ENCODE peak calls at places on chromosomes 11 and 22, in nine cellular contexts. One of them, this sample, is unnamed.

GRCh38 chr11:112310414-112310813 is 49.8 kb upstream of the PLET1 start:
- DNase-seq in activated CD4-positive, CD25-positive, alpha-beta regulatory T cell: no peak
- DNase-seq in stimulated activated CD4-positive, alpha-beta T cell treated with anti-CD3 and anti-CD28 coated beads, Interleukin-1b, Interleukin-23, amount 100 ng/mL, for 24 hours: no peak
- DNase-seq in HS-5: peak
- DNase-seq in activated gamma-delta T cell treated with Interleukin-2 at 50 U/mL for 16 hours: no peak
- DNase-seq in WTC11: no peak
- DNase-seq in nucleus accumbens: no peak
- DNase-seq in head of caudate nucleus: no peak
- DNase-seq in GM13977: no peak
- DNase-seq in this sample: no peak

GRCh38 chr22:50630376-50630775 is 2.4 kb upstream of the ARSA start:
- DNase-seq in activated gamma-delta T cell treated with Interleukin-2 at 50 U/mL for 16 hours: no peak
- DNase-seq in nucleus accumbens: no peak
- DNase-seq in HS-5: no peak
- DNase-seq in stimulated activated CD4-positive, alpha-beta T cell treated with anti-CD3 and anti-CD28 coated beads, Interleukin-1b, Interleukin-23, amount 100 ng/mL, for 24 hours: no peak
- DNase-seq in activated CD4-positive, CD25-positive, alpha-beta regulatory T cell: no peak
- DNase-seq in WTC11: no peak
- DNase-seq in GM13977: no peak
- DNase-seq in head of caudate nucleus: no peak
- DNase-seq in this sample: peak

GRCh38 chr11:69569306-69570200 is 71.4 kb upstream of the CCND1 start:
- DNase-seq in activated CD4-positive, CD25-positive, alpha-beta regulatory T cell: no peak
- DNase-seq in head of caudate nucleus: no peak
- DNase-seq in stimulated activated CD4-positive, alpha-beta T cell treated with anti-CD3 and anti-CD28 coated beads, Interleukin-1b, Interleukin-23, amount 100 ng/mL, for 24 hours: no peak
- DNase-seq in GM13977: no peak
- DNase-seq in nucleus accumbens: no peak
- DNase-seq in WTC11: no peak
- DNase-seq in activated gamma-delta T cell treated with Interleukin-2 at 50 U/mL for 16 hours: no peak
- DNase-seq in HS-5: no peak
- DNase-seq in this sample: no peak

GRCh38 chr11:66882540-66882939 is 25.7 kb downstream of the LRFN4 start:
- DNase-seq in WTC11: no peak
- DNase-seq in HS-5: no peak
- DNase-seq in GM13977: no peak
- DNase-seq in nucleus accumbens: peak
- DNase-seq in activated gamma-delta T cell treated with Interleukin-2 at 50 U/mL for 16 hours: no peak
- DNase-seq in activated CD4-positive, CD25-positive, alpha-beta regulatory T cell: no peak
- DNase-seq in head of caudate nucleus: peak
- DNase-seq in stimulated activated CD4-positive, alpha-beta T cell treated with anti-CD3 and anti-CD28 coated beads, Interleukin-1b, Interleukin-23, amount 100 ng/mL, for 24 hours: no peak
- DNase-seq in this sample: peak

GRCh38 chr11:12950681-12951080 is 58.4 kb upstream of the RASSF10 start:
- DNase-seq in nucleus accumbens: no peak
- DNase-seq in HS-5: no peak
- DNase-seq in head of caudate nucleus: no peak
- DNase-seq in WTC11: no peak
- DNase-seq in activated CD4-positive, CD25-positive, alpha-beta regulatory T cell: no peak
- DNase-seq in stimulated activated CD4-positive, alpha-beta T cell treated with anti-CD3 and anti-CD28 coated beads, Interleukin-1b, Interleukin-23, amount 100 ng/mL, for 24 hours: no peak
- DNase-seq in activated gamma-delta T cell treated with Interleukin-2 at 50 U/mL for 16 hours: no peak
- DNase-seq in GM13977: no peak
- DNase-seq in this sample: no peak

GRCh38 chr11:77377734-77378133 is 76.2 kb upstream of the GDPD4 start:
- DNase-seq in activated gamma-delta T cell treated with Interleukin-2 at 50 U/mL for 16 hours: no peak
- DNase-seq in activated CD4-positive, CD25-positive, alpha-beta regulatory T cell: no peak
- DNase-seq in stimulated activated CD4-positive, alpha-beta T cell treated with anti-CD3 and anti-CD28 coated beads, Interleukin-1b, Interleukin-23, amount 100 ng/mL, for 24 hours: no peak
- DNase-seq in head of caudate nucleus: no peak
- DNase-seq in WTC11: no peak
- DNase-seq in HS-5: no peak
- DNase-seq in GM13977: no peak
- DNase-seq in nucleus accumbens: no peak
- DNase-seq in this sample: peak

GRCh38 chr11:6586434-6587359 is 16.7 kb downstream of the RRP8 start:
- DNase-seq in activated CD4-positive, CD25-positive, alpha-beta regulatory T cell: no peak
- DNase-seq in GM13977: no peak
- DNase-seq in WTC11: no peak
- DNase-seq in nucleus accumbens: no peak
- DNase-seq in stimulated activated CD4-positive, alpha-beta T cell treated with anti-CD3 and anti-CD28 coated beads, Interleukin-1b, Interleukin-23, amount 100 ng/mL, for 24 hours: no peak
- DNase-seq in HS-5: no peak
- DNase-seq in activated gamma-delta T cell treated with Interleukin-2 at 50 U/mL for 16 hours: no peak
- DNase-seq in head of caudate nucleus: peak
- DNase-seq in this sample: no peak

GRCh38 chr11:12625438-12626071 is 48.7 kb upstream of the TEAD1 start:
- DNase-seq in WTC11: no peak
- DNase-seq in GM13977: no peak
- DNase-seq in head of caudate nucleus: no peak
- DNase-seq in stimulated activated CD4-positive, alpha-beta T cell treated with anti-CD3 and anti-CD28 coated beads, Interleukin-1b, Interleukin-23, amount 100 ng/mL, for 24 hours: no peak
- DNase-seq in activated CD4-positive, CD25-positive, alpha-beta regulatory T cell: no peak
- DNase-seq in nucleus accumbens: no peak
- DNase-seq in activated gamma-delta T cell treated with Interleukin-2 at 50 U/mL for 16 hours: no peak
- DNase-seq in HS-5: peak
- DNase-seq in this sample: no peak

GRCh38 chr22:20316217-20316843 is 3.5 kb downstream of the DGCR6L start:
- DNase-seq in WTC11: peak
- DNase-seq in GM13977: no peak
- DNase-seq in nucleus accumbens: no peak
- DNase-seq in head of caudate nucleus: no peak
- DNase-seq in activated gamma-delta T cell treated with Interleukin-2 at 50 U/mL for 16 hours: no peak
- DNase-seq in stimulated activated CD4-positive, alpha-beta T cell treated with anti-CD3 and anti-CD28 coated beads, Interleukin-1b, Interleukin-23, amount 100 ng/mL, for 24 hours: no peak
- DNase-seq in HS-5: no peak
- DNase-seq in activated CD4-positive, CD25-positive, alpha-beta regulatory T cell: no peak
- DNase-seq in this sample: no peak

GRCh38 chr11:126842038-126842437 is 158.5 kb downstream of the KIRREL3 start:
- DNase-seq in activated CD4-positive, CD25-positive, alpha-beta regulatory T cell: no peak
- DNase-seq in nucleus accumbens: no peak
- DNase-seq in WTC11: no peak
- DNase-seq in head of caudate nucleus: no peak
- DNase-seq in stimulated activated CD4-positive, alpha-beta T cell treated with anti-CD3 and anti-CD28 coated beads, Interleukin-1b, Interleukin-23, amount 100 ng/mL, for 24 hours: no peak
- DNase-seq in activated gamma-delta T cell treated with Interleukin-2 at 50 U/mL for 16 hours: no peak
- DNase-seq in GM13977: no peak
- DNase-seq in HS-5: no peak
- DNase-seq in this sample: peak

GRCh38 chr22:35327690-35328471 is 28.2 kb downstream of the TOM1 start:
- DNase-seq in WTC11: no peak
- DNase-seq in nucleus accumbens: no peak
- DNase-seq in GM13977: no peak
- DNase-seq in stimulated activated CD4-positive, alpha-beta T cell treated with anti-CD3 and anti-CD28 coated beads, Interleukin-1b, Interleukin-23, amount 100 ng/mL, for 24 hours: no peak
- DNase-seq in activated gamma-delta T cell treated with Interleukin-2 at 50 U/mL for 16 hours: no peak
- DNase-seq in head of caudate nucleus: no peak
- DNase-seq in activated CD4-positive, CD25-positive, alpha-beta regulatory T cell: no peak
- DNase-seq in HS-5: no peak
- DNase-seq in this sample: no peak

GRCh38 chr11:76291576-76292526 is 85.5 kb upstream of the WNT11 start:
- DNase-seq in WTC11: no peak
- DNase-seq in nucleus accumbens: no peak
- DNase-seq in HS-5: no peak
- DNase-seq in stimulated activated CD4-positive, alpha-beta T cell treated with anti-CD3 and anti-CD28 coated beads, Interleukin-1b, Interleukin-23, amount 100 ng/mL, for 24 hours: no peak
- DNase-seq in activated gamma-delta T cell treated with Interleukin-2 at 50 U/mL for 16 hours: no peak
- DNase-seq in GM13977: no peak
- DNase-seq in activated CD4-positive, CD25-positive, alpha-beta regulatory T cell: no peak
- DNase-seq in head of caudate nucleus: no peak
- DNase-seq in this sample: no peak

GRCh38 chr11:75275581-75275980 is 35.0 kb downstream of the TPBGL start:
- DNase-seq in WTC11: no peak
- DNase-seq in activated CD4-positive, CD25-positive, alpha-beta regulatory T cell: no peak
- DNase-seq in head of caudate nucleus: peak
- DNase-seq in GM13977: no peak
- DNase-seq in activated gamma-delta T cell treated with Interleukin-2 at 50 U/mL for 16 hours: peak
- DNase-seq in HS-5: no peak
- DNase-seq in nucleus accumbens: no peak
- DNase-seq in stimulated activated CD4-positive, alpha-beta T cell treated with anti-CD3 and anti-CD28 coated beads, Interleukin-1b, Interleukin-23, amount 100 ng/mL, for 24 hours: peak
- DNase-seq in this sample: no peak

GRCh38 chr22:30876925-30877553 is 91.5 kb downstream of the MORC2 start:
- DNase-seq in stimulated activated CD4-positive, alpha-beta T cell treated with anti-CD3 and anti-CD28 coated beads, Interleukin-1b, Interleukin-23, amount 100 ng/mL, for 24 hours: no peak
- DNase-seq in activated CD4-positive, CD25-positive, alpha-beta regulatory T cell: no peak
- DNase-seq in activated gamma-delta T cell treated with Interleukin-2 at 50 U/mL for 16 hours: no peak
- DNase-seq in head of caudate nucleus: peak
- DNase-seq in nucleus accumbens: peak
- DNase-seq in HS-5: no peak
- DNase-seq in GM13977: no peak
- DNase-seq in WTC11: no peak
- DNase-seq in this sample: peak

GRCh38 chr11:108226036-108226435 is 3.2 kb downstream of the ATM start:
- DNase-seq in stimulated activated CD4-positive, alpha-beta T cell treated with anti-CD3 and anti-CD28 coated beads, Interleukin-1b, Interleukin-23, amount 100 ng/mL, for 24 hours: no peak
- DNase-seq in activated CD4-positive, CD25-positive, alpha-beta regulatory T cell: no peak
- DNase-seq in GM13977: no peak
- DNase-seq in activated gamma-delta T cell treated with Interleukin-2 at 50 U/mL for 16 hours: no peak
- DNase-seq in WTC11: no peak
- DNase-seq in head of caudate nucleus: no peak
- DNase-seq in nucleus accumbens: no peak
- DNase-seq in HS-5: no peak
- DNase-seq in this sample: no peak

GRCh38 chr22:35186492-35186891 is 70.8 kb upstream of the HMGXB4 start:
- DNase-seq in activated gamma-delta T cell treated with Interleukin-2 at 50 U/mL for 16 hours: no peak
- DNase-seq in GM13977: no peak
- DNase-seq in head of caudate nucleus: no peak
- DNase-seq in HS-5: no peak
- DNase-seq in nucleus accumbens: no peak
- DNase-seq in activated CD4-positive, CD25-positive, alpha-beta regulatory T cell: no peak
- DNase-seq in stimulated activated CD4-positive, alpha-beta T cell treated with anti-CD3 and anti-CD28 coated beads, Interleukin-1b, Interleukin-23, amount 100 ng/mL, for 24 hours: no peak
- DNase-seq in WTC11: no peak
- DNase-seq in this sample: no peak

GRCh38 chr11:109586789-109587188 is 164.8 kb downstream of the C11orf87 start:
- DNase-seq in activated gamma-delta T cell treated with Interleukin-2 at 50 U/mL for 16 hours: no peak
- DNase-seq in stimulated activated CD4-positive, alpha-beta T cell treated with anti-CD3 and anti-CD28 coated beads, Interleukin-1b, Interleukin-23, amount 100 ng/mL, for 24 hours: no peak
- DNase-seq in WTC11: no peak
- DNase-seq in HS-5: no peak
- DNase-seq in activated CD4-positive, CD25-positive, alpha-beta regulatory T cell: no peak
- DNase-seq in head of caudate nucleus: no peak
- DNase-seq in nucleus accumbens: no peak
- DNase-seq in GM13977: no peak
- DNase-seq in this sample: no peak

GRCh38 chr11:61357233-61357893 is 4.3 kb downstream of the CYB561A3 start:
- DNase-seq in nucleus accumbens: no peak
- DNase-seq in head of caudate nucleus: no peak
- DNase-seq in activated CD4-positive, CD25-positive, alpha-beta regulatory T cell: no peak
- DNase-seq in activated gamma-delta T cell treated with Interleukin-2 at 50 U/mL for 16 hours: no peak
- DNase-seq in HS-5: no peak
- DNase-seq in stimulated activated CD4-positive, alpha-beta T cell treated with anti-CD3 and anti-CD28 coated beads, Interleukin-1b, Interleukin-23, amount 100 ng/mL, for 24 hours: no peak
- DNase-seq in WTC11: no peak
- DNase-seq in GM13977: peak
- DNase-seq in this sample: no peak

GRCh38 chr11:59186130-59186594 is 14.2 kb downstream of the DTX4 start:
- DNase-seq in nucleus accumbens: peak
- DNase-seq in stimulated activated CD4-positive, alpha-beta T cell treated with anti-CD3 and anti-CD28 coated beads, Interleukin-1b, Interleukin-23, amount 100 ng/mL, for 24 hours: peak
- DNase-seq in HS-5: no peak
- DNase-seq in GM13977: peak
- DNase-seq in head of caudate nucleus: peak
- DNase-seq in activated CD4-positive, CD25-positive, alpha-beta regulatory T cell: peak
- DNase-seq in activated gamma-delta T cell treated with Interleukin-2 at 50 U/mL for 16 hours: peak
- DNase-seq in WTC11: peak
- DNase-seq in this sample: no peak

GRCh38 chr11:35138606-35138948 is 394 bp upstream of the CD44 start:
- DNase-seq in nucleus accumbens: no peak
- DNase-seq in head of caudate nucleus: no peak
- DNase-seq in HS-5: no peak
- DNase-seq in activated gamma-delta T cell treated with Interleukin-2 at 50 U/mL for 16 hours: no peak
- DNase-seq in GM13977: no peak
- DNase-seq in stimulated activated CD4-positive, alpha-beta T cell treated with anti-CD3 and anti-CD28 coated beads, Interleukin-1b, Interleukin-23, amount 100 ng/mL, for 24 hours: no peak
- DNase-seq in activated CD4-positive, CD25-positive, alpha-beta regulatory T cell: no peak
- DNase-seq in WTC11: peak
- DNase-seq in this sample: no peak

GRCh38 chr11:48044577-48044976 is 64.2 kb downstream of the PTPRJ start:
- DNase-seq in activated CD4-positive, CD25-positive, alpha-beta regulatory T cell: no peak
- DNase-seq in WTC11: no peak
- DNase-seq in head of caudate nucleus: peak
- DNase-seq in stimulated activated CD4-positive, alpha-beta T cell treated with anti-CD3 and anti-CD28 coated beads, Interleukin-1b, Interleukin-23, amount 100 ng/mL, for 24 hours: no peak
- DNase-seq in GM13977: no peak
- DNase-seq in nucleus accumbens: peak
- DNase-seq in activated gamma-delta T cell treated with Interleukin-2 at 50 U/mL for 16 hours: no peak
- DNase-seq in HS-5: no peak
- DNase-seq in this sample: no peak

GRCh38 chr11:115741376-115741775 is 237.2 kb upstream of the CADM1 start:
- DNase-seq in activated CD4-positive, CD25-positive, alpha-beta regulatory T cell: no peak
- DNase-seq in WTC11: no peak
- DNase-seq in nucleus accumbens: no peak
- DNase-seq in head of caudate nucleus: no peak
- DNase-seq in HS-5: no peak
- DNase-seq in GM13977: no peak
- DNase-seq in activated gamma-delta T cell treated with Interleukin-2 at 50 U/mL for 16 hours: no peak
- DNase-seq in stimulated activated CD4-positive, alpha-beta T cell treated with anti-CD3 and anti-CD28 coated beads, Interleukin-1b, Interleukin-23, amount 100 ng/mL, for 24 hours: no peak
- DNase-seq in this sample: peak

GRCh38 chr22:49297871-49298721 is 529.6 kb downstream of the BRD1 start:
- DNase-seq in stimulated activated CD4-positive, alpha-beta T cell treated with anti-CD3 and anti-CD28 coated beads, Interleukin-1b, Interleukin-23, amount 100 ng/mL, for 24 hours: no peak
- DNase-seq in activated gamma-delta T cell treated with Interleukin-2 at 50 U/mL for 16 hours: no peak
- DNase-seq in GM13977: no peak
- DNase-seq in head of caudate nucleus: no peak
- DNase-seq in nucleus accumbens: no peak
- DNase-seq in activated CD4-positive, CD25-positive, alpha-beta regulatory T cell: no peak
- DNase-seq in HS-5: no peak
- DNase-seq in WTC11: no peak
- DNase-seq in this sample: no peak

GRCh38 chr11:61090982-61091372 is 11.3 kb upstream of the CD5 start:
- DNase-seq in GM13977: no peak
- DNase-seq in WTC11: no peak
- DNase-seq in stimulated activated CD4-positive, alpha-beta T cell treated with anti-CD3 and anti-CD28 coated beads, Interleukin-1b, Interleukin-23, amount 100 ng/mL, for 24 hours: no peak
- DNase-seq in HS-5: no peak
- DNase-seq in activated gamma-delta T cell treated with Interleukin-2 at 50 U/mL for 16 hours: no peak
- DNase-seq in activated CD4-positive, CD25-positive, alpha-beta regulatory T cell: no peak
- DNase-seq in head of caudate nucleus: no peak
- DNase-seq in nucleus accumbens: no peak
- DNase-seq in this sample: no peak

GRCh38 chr11:95487938-95488337 is 256.9 kb upstream of the SESN3 start:
- DNase-seq in activated CD4-positive, CD25-positive, alpha-beta regulatory T cell: no peak
- DNase-seq in WTC11: no peak
- DNase-seq in activated gamma-delta T cell treated with Interleukin-2 at 50 U/mL for 16 hours: no peak
- DNase-seq in HS-5: no peak
- DNase-seq in head of caudate nucleus: no peak
- DNase-seq in GM13977: no peak
- DNase-seq in stimulated activated CD4-positive, alpha-beta T cell treated with anti-CD3 and anti-CD28 coated beads, Interleukin-1b, Interleukin-23, amount 100 ng/mL, for 24 hours: no peak
- DNase-seq in nucleus accumbens: no peak
- DNase-seq in this sample: no peak

GRCh38 chr11:64691543-64691942 is 31.5 kb downstream of the NRXN2 start:
- DNase-seq in stimulated activated CD4-positive, alpha-beta T cell treated with anti-CD3 and anti-CD28 coated beads, Interleukin-1b, Interleukin-23, amount 100 ng/mL, for 24 hours: no peak
- DNase-seq in GM13977: no peak
- DNase-seq in head of caudate nucleus: no peak
- DNase-seq in nucleus accumbens: no peak
- DNase-seq in activated CD4-positive, CD25-positive, alpha-beta regulatory T cell: no peak
- DNase-seq in WTC11: no peak
- DNase-seq in activated gamma-delta T cell treated with Interleukin-2 at 50 U/mL for 16 hours: no peak
- DNase-seq in HS-5: no peak
- DNase-seq in this sample: no peak

GRCh38 chr11:93585758-93586157 is 42.6 kb upstream of the SMCO4 start:
- DNase-seq in stimulated activated CD4-positive, alpha-beta T cell treated with anti-CD3 and anti-CD28 coated beads, Interleukin-1b, Interleukin-23, amount 100 ng/mL, for 24 hours: no peak
- DNase-seq in WTC11: no peak
- DNase-seq in nucleus accumbens: no peak
- DNase-seq in GM13977: no peak
- DNase-seq in HS-5: no peak
- DNase-seq in activated CD4-positive, CD25-positive, alpha-beta regulatory T cell: no peak
- DNase-seq in head of caudate nucleus: no peak
- DNase-seq in activated gamma-delta T cell treated with Interleukin-2 at 50 U/mL for 16 hours: no peak
- DNase-seq in this sample: no peak

GRCh38 chr22:49094151-49094550 is 733.5 kb downstream of the BRD1 start:
- DNase-seq in activated CD4-positive, CD25-positive, alpha-beta regulatory T cell: no peak
- DNase-seq in GM13977: no peak
- DNase-seq in nucleus accumbens: no peak
- DNase-seq in HS-5: no peak
- DNase-seq in stimulated activated CD4-positive, alpha-beta T cell treated with anti-CD3 and anti-CD28 coated beads, Interleukin-1b, Interleukin-23, amount 100 ng/mL, for 24 hours: no peak
- DNase-seq in activated gamma-delta T cell treated with Interleukin-2 at 50 U/mL for 16 hours: no peak
- DNase-seq in head of caudate nucleus: no peak
- DNase-seq in WTC11: no peak
- DNase-seq in this sample: no peak

GRCh38 chr22:43541462-43542407 is 129.9 kb downstream of the MPPED1 start:
- DNase-seq in nucleus accumbens: no peak
- DNase-seq in stimulated activated CD4-positive, alpha-beta T cell treated with anti-CD3 and anti-CD28 coated beads, Interleukin-1b, Interleukin-23, amount 100 ng/mL, for 24 hours: no peak
- DNase-seq in activated CD4-positive, CD25-positive, alpha-beta regulatory T cell: no peak
- DNase-seq in GM13977: no peak
- DNase-seq in activated gamma-delta T cell treated with Interleukin-2 at 50 U/mL for 16 hours: no peak
- DNase-seq in WTC11: no peak
- DNase-seq in HS-5: no peak
- DNase-seq in head of caudate nucleus: no peak
- DNase-seq in this sample: no peak

GRCh38 chr11:3095712-3096361 is 38.6 kb upstream of the CARS1 start:
- DNase-seq in activated CD4-positive, CD25-positive, alpha-beta regulatory T cell: no peak
- DNase-seq in nucleus accumbens: no peak
- DNase-seq in WTC11: no peak
- DNase-seq in head of caudate nucleus: no peak
- DNase-seq in stimulated activated CD4-positive, alpha-beta T cell treated with anti-CD3 and anti-CD28 coated beads, Interleukin-1b, Interleukin-23, amount 100 ng/mL, for 24 hours: no peak
- DNase-seq in HS-5: peak
- DNase-seq in GM13977: no peak
- DNase-seq in activated gamma-delta T cell treated with Interleukin-2 at 50 U/mL for 16 hours: no peak
- DNase-seq in this sample: no peak

GRCh38 chr22:28822930-28823481 is 22.6 kb upstream of the XBP1 start:
- DNase-seq in stimulated activated CD4-positive, alpha-beta T cell treated with anti-CD3 and anti-CD28 coated beads, Interleukin-1b, Interleukin-23, amount 100 ng/mL, for 24 hours: no peak
- DNase-seq in activated CD4-positive, CD25-positive, alpha-beta regulatory T cell: no peak
- DNase-seq in nucleus accumbens: no peak
- DNase-seq in GM13977: no peak
- DNase-seq in head of caudate nucleus: no peak
- DNase-seq in WTC11: no peak
- DNase-seq in activated gamma-delta T cell treated with Interleukin-2 at 50 U/mL for 16 hours: no peak
- DNase-seq in HS-5: no peak
- DNase-seq in this sample: no peak